ENCODE peak calls at places on chromosome 21, in ten cellular contexts. C is iPS DF 6.9; B is stomach; Q is aorta; A is heart right ventricle; X is uterus; L is right cardiac atrium; O is fibroblast of lung; S is Caco-2; W is naive thymus-derived CD4-positive, alpha-beta T cell. M is an unnamed sample. For H3K4me1, the result is how much of the 10 kb centered on the place peaks cover.

GRCh38 chr21:37028579-37028978 is 22.1 kb downstream of the RIPPLY3 start:
- DNase-seq in C (no peak), W (no peak), Q (no peak), O (peak), B (no peak), L (no peak), X (no peak), S (no peak), A (no peak), M (no peak)

GRCh38 chr21:19244502-19245187 is 841.1 kb upstream of the TMPRSS15 start:
- DNase-seq in A (no peak), O (no peak), L (no peak), W (no peak), S (no peak), Q (peak), X (no peak), B (no peak), C (no peak), M (no peak)

GRCh38 chr21:27164208-27165172 is 197.6 kb upstream of the ADAMTS5 start:
- DNase-seq in S (no peak), B (no peak), W (no peak), L (no peak), O (no peak), A (no peak), C (no peak), X (no peak), Q (no peak), M (no peak)

GRCh38 chr21:29080454-29080930 is 7.0 kb upstream of the CCT8 start:
- DNase-seq in O (no peak), A (no peak), X (no peak), Q (no peak), C (no peak), L (peak), W (no peak), B (no peak), S (no peak), M (no peak)

GRCh38 chr21:34922487-34922886 is 126.6 kb downstream of the RUNX1 start:
- DNase-seq in C (no peak), S (no peak), X (no peak), L (no peak), O (no peak), W (no peak), A (no peak), Q (no peak), B (no peak), M (no peak)

GRCh38 chr21:25528511-25528910 is 78.8 kb downstream of the MRPL39 start:
- DNase-seq in L (no peak), O (no peak), B (no peak), S (no peak), W (no peak), Q (no peak), A (no peak), X (no peak), C (no peak), M (no peak)

GRCh38 chr21:36994501-36995189 is 11.9 kb upstream of the RIPPLY3 start:
- DNase-seq in S (no peak), X (no peak), W (no peak), L (no peak), Q (no peak), B (no peak), C (no peak), A (no peak), O (peak), M (peak)

GRCh38 chr21:23021481-23021880 is 2023.3 kb downstream of the NCAM2 start:
- DNase-seq in X (no peak), A (no peak), Q (no peak), S (no peak), W (no peak), O (no peak), B (no peak), L (no peak), C (no peak), M (no peak)

GRCh38 chr21:46150491-46151121 is 4.8 kb downstream of the FTCD start:
- DNase-seq in S (no peak), L (peak), X (no peak), Q (peak), C (no peak), W (no peak), O (no peak), A (no peak), B (no peak), M (no peak)

GRCh38 chr21:25936776-25937175 is 202.0 kb downstream of the GABPA start:
- DNase-seq in A (no peak), Q (no peak), O (peak), S (no peak), X (no peak), B (no peak), W (no peak), L (no peak), C (no peak), M (no peak)

DNA sequence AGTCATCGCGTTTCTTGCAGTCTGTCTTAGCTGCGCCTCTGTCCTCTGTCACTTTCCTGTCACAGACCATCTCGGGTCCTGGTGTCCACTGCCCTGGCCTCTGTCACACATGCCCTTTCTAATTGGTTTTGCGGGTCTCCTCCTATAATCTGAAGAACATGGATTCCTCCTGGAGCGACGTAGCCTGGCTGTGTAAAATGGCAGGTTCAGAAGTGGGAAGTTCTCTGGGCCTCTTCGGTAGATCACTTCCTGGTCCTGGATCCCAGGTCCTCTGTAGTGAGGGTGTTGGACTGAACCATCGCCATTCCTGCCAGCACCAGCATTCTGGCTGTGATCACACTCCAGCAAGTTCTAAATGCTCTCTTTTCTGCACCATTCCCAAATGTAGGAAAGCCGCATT is 857 bp downstream of the FAM3B start:
- DNase-seq in B (peak), C (no peak), O (no peak), L (no peak), A (no peak), W (no peak), S (no peak), Q (no peak), X (no peak), M (peak)
- H3K4me3 ChIP-seq in B (peak), C (no peak), O (no peak), L (no peak), A (no peak), W (no peak), S (no peak), Q (no peak), X (no peak), M (peak)

DNA sequence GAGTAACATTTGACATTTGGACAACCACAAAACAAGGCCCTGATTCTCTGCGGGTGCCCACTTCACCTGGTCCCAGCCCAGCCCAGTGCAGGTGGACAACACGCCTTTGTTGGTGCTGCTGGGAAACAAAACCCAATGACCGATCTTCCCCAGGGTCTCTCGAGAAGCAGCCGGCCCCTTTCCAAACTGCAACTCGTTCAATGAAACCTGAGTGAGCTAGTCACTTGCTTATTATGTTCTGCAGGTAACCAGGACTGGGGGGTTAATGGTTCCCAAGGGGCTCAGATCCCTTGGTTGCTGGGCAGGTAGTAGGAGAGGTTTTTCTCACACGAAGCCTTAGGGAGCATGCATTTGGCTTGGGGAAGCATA is 42.9 kb downstream of the ABCG1 start:
- DNase-seq in S (no peak), B (no peak), C (no peak), W (no peak), O (no peak), X (no peak), A (no peak), Q (no peak), L (no peak), M (no peak)
- H3K4me1 ChIP-seq in S (under half), B (under half), C (under half), W (under half), O (under half), X (under half), A (under half), Q (under half), L (under half), M (under half)

GRCh38 chr21:44846485-44847260 is 26.8 kb downstream of the PTTG1IP start:
- DNase-seq in S (peak), A (no peak), B (peak), X (no peak), C (no peak), L (peak), W (peak), Q (peak), O (no peak), M (peak)
- H3K4me3 ChIP-seq in S (no peak), A (peak), B (no peak), X (no peak), C (no peak), L (no peak), W (peak), Q (no peak), O (no peak), M (no peak)

DNA sequence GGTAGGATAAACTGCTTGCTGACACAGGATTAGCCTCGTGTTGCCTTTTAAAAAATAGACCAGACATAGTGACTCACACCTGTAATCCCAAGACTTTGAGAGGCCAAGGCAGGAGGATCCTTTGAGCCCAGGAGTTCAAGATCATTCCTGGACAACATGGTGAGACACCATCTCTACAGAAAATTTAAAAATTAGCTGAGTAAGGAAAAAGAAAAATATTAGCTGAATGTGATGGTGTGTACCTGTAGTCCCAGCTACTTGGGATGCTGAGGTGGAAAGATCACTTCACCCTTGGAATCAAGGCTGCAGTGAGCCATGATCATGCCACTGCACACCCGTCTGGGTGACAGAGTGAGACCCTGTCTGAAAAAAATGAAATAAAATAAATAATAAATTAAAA is 82.0 kb downstream of the ETS2 start:
- DNase-seq in X (no peak), W (no peak), L (no peak), S (no peak), O (no peak), B (no peak), A (no peak), C (no peak), Q (no peak), M (no peak)
- H3K4me1 ChIP-seq in X (under half), W (under half), L (under half), S (under half), O (under half), B (under half), A (under half), C (under half), Q (under half), M (under half)

GRCh38 chr21:17451364-17451869 is 61.4 kb upstream of the CXADR start:
- DNase-seq in W (no peak), L (no peak), O (peak), Q (no peak), S (no peak), C (no peak), A (no peak), B (no peak), X (peak), M (no peak)

GRCh38 chr21:17454315-17455027 is 58.4 kb upstream of the CXADR start:
- DNase-seq in O (peak), S (peak), Q (no peak), B (no peak), X (peak), W (no peak), C (peak), A (no peak), L (peak), M (no peak)

GRCh38 chr21:17455028-17455353 is 57.9 kb upstream of the CXADR start:
- DNase-seq in Q (no peak), B (no peak), A (no peak), O (no peak), W (no peak), C (no peak), X (no peak), S (no peak), L (no peak), M (no peak)

GRCh38 chr21:17458279-17458678 is 54.6 kb upstream of the CXADR start:
- DNase-seq in C (no peak), S (no peak), A (no peak), O (no peak), Q (no peak), W (no peak), L (no peak), X (no peak), B (no peak), M (peak)

DNA sequence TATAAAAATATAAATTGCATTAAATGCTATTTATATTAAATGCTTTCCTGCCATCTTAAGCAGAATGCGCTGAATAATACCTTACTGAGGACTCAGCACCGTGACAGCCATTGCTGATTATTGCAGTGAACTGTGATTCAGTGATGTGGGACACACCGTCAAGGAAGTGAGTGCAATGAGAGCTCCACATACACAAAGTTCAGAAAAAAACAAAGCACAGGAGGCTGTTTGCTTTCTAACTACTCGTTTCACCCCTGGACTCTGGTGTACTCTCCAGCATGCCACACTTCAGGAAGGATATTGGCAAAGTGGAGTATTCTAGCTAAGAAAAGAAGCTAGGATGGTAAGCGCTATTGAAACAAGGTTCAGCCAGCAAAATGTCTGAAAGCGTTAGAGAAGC is 57.4 kb upstream of the CXADR start:
- DNase-seq in B (no peak), O (no peak), S (no peak), A (no peak), X (no peak), W (no peak), Q (no peak), C (no peak), L (no peak), M (peak)
- H3K4me3 ChIP-seq in B (no peak), O (no peak), S (no peak), A (no peak), X (no peak), W (no peak), Q (no peak), C (no peak), L (no peak), M (no peak)

GRCh38 chr21:45116066-45116465 is 41.7 kb downstream of the ADARB1 start:
- DNase-seq in B (no peak), L (no peak), W (no peak), S (no peak), C (no peak), Q (no peak), X (no peak), A (no peak), O (no peak), M (no peak)
- H3K4me1 ChIP-seq in B (under half), L (under half), W (under half), S (under half), C (under half), Q (under half), X (under half), A (under half), O (under half), M (under half)

GRCh38 chr21:35971824-35972223 is 88.5 kb downstream of the SETD4 start:
- DNase-seq in A (no peak), O (no peak), W (no peak), B (no peak), Q (no peak), L (no peak), X (no peak), S (no peak), C (no peak), M (no peak)
- H3K4me3 ChIP-seq in A (no peak), O (no peak), W (no peak), B (no peak), Q (no peak), L (no peak), X (no peak), S (no peak), C (no peak), M (no peak)